ENCODE peak calls at places on chromosomes 4 and X, in eight cellular contexts. Y, F, E, N, I, H, R and X are unnamed samples.

GRCh38 chrX:37871626-37872302 is 24.4 kb upstream of the DYNLT3 start:
- DNase-seq in Y (no peak), F (peak; percentile 13), E (peak; percentile 70), N (no peak), I (no peak), H (peak; percentile 11), R (no peak), X (no peak)

GRCh38 chr4:146442801-146443200 is 78.9 kb downstream of the SLC10A7 start:
- DNase-seq in Y (no peak), F (no peak), E (peak; percentile 31), N (no peak), I (no peak), H (no peak), R (no peak), X (no peak)

GRCh38 chrX:151552721-151553120 is 10.8 kb upstream of the PASD1 start:
- DNase-seq in Y (no peak), F (no peak), E (no peak), N (no peak), I (no peak), H (no peak), R (no peak), X (no peak)

GRCh38 chrX:151789179-151789800 is 54.7 kb downstream of the CNGA2 start:
- DNase-seq in Y (no peak), F (peak; percentile 9), E (peak; percentile 78), N (no peak), I (peak; percentile 25), H (peak; percentile 40), R (no peak), X (no peak)

GRCh38 chr4:188986271-188986689 is 847.0 kb downstream of the TRIML1 start:
- DNase-seq in Y (peak; percentile 17), F (no peak), E (no peak), N (no peak), I (no peak), H (no peak), R (no peak), X (peak; percentile 36)

GRCh38 chr4:16733509-16733908 is 164.9 kb downstream of the LDB2 start:
- DNase-seq in Y (no peak), F (no peak), E (no peak), N (no peak), I (no peak), H (no peak), R (no peak), X (no peak)

GRCh38 chrX:55160685-55161552 is 59.2 kb upstream of the PAGE5 start:
- DNase-seq in Y (peak; percentile 89), F (peak; percentile 90), E (peak; percentile 91), N (peak; percentile 90), I (peak; percentile 91), H (peak; percentile 89), R (peak; percentile 89), X (peak; percentile 91)

GRCh38 chr4:90007494-90008167 is 113.0 kb downstream of the MMRN1 start:
- DNase-seq in Y (peak; percentile 63), F (no peak), E (no peak), N (no peak), I (no peak), H (no peak), R (no peak), X (no peak)

GRCh38 chr4:7313361-7313811 is 121.0 kb downstream of the SORCS2 start:
- DNase-seq in Y (no peak), F (no peak), E (no peak), N (no peak), I (no peak), H (no peak), R (no peak), X (no peak)

GRCh38 chrX:1152090-1152489 is 60.4 kb downstream of the CRLF2 start:
- DNase-seq in Y (no peak), F (no peak), E (no peak), N (no peak), I (no peak), H (no peak), R (no peak), X (no peak)

GRCh38 chr4:77045490-77045889 is 30.3 kb downstream of the CCNI start:
- DNase-seq in Y (no peak), F (no peak), E (peak; percentile 44), N (no peak), I (no peak), H (no peak), R (no peak), X (no peak)

GRCh38 chrX:22073928-22074327 is 41.8 kb downstream of the PHEX start:
- DNase-seq in Y (no peak), F (no peak), E (no peak), N (no peak), I (no peak), H (no peak), R (no peak), X (no peak)

GRCh38 chr4:39498724-39499014 is 28.6 kb downstream of the UGDH start:
- DNase-seq in Y (no peak), F (no peak), E (no peak), N (no peak), I (no peak), H (no peak), R (no peak), X (no peak)

GRCh38 chr4:145347684-145348083 is 134.0 kb upstream of the SMAD1 start:
- DNase-seq in Y (no peak), F (no peak), E (peak; percentile 6), N (no peak), I (no peak), H (no peak), R (no peak), X (no peak)

GRCh38 chr4:66649236-66649635 is 896.1 kb downstream of the CENPC start:
- DNase-seq in Y (no peak), F (no peak), E (no peak), N (no peak), I (no peak), H (no peak), R (no peak), X (no peak)

GRCh38 chrX:34382416-34382815 is 250.3 kb upstream of the FAM47A start:
- DNase-seq in Y (no peak), F (no peak), E (peak; percentile 79), N (no peak), I (no peak), H (no peak), R (no peak), X (no peak)

GRCh38 chr4:87317527-87317926 is 5.2 kb downstream of the HSD17B13 start:
- DNase-seq in Y (no peak), F (no peak), E (peak; percentile 28), N (no peak), I (no peak), H (no peak), R (no peak), X (no peak)

GRCh38 chr4:122814426-122814825 is 12.2 kb upstream of the FGF2 start:
- DNase-seq in Y (no peak), F (no peak), E (no peak), N (no peak), I (no peak), H (no peak), R (no peak), X (no peak)

GRCh38 chr4:81084029-81084428 is 53.5 kb downstream of the BMP3 start:
- DNase-seq in Y (peak; percentile 19), F (no peak), E (peak; percentile 48), N (no peak), I (no peak), H (no peak), R (no peak), X (no peak)

GRCh38 chrX:69543572-69543971 is 39.4 kb downstream of the NALF2 start:
- DNase-seq in Y (no peak), F (no peak), E (no peak), N (no peak), I (no peak), H (no peak), R (no peak), X (no peak)

GRCh38 chr4:105710012-105710600 is 1.5 kb downstream of the GSTCD start:
- DNase-seq in Y (no peak), F (no peak), E (no peak), N (no peak), I (no peak), H (no peak), R (no peak), X (no peak)

GRCh38 chr4:15077969-15078368 is 75.7 kb downstream of the CPEB2 start:
- DNase-seq in Y (no peak), F (no peak), E (peak; percentile 45), N (no peak), I (no peak), H (no peak), R (no peak), X (no peak)

GRCh38 chr4:86359944-86360478 is at the start of gene MAPK10:
- DNase-seq in Y (peak; percentile 86), F (peak; percentile 67), E (peak; percentile 94), N (peak; percentile 12), I (peak; percentile 31), H (peak; percentile 51), R (no peak), X (no peak)

GRCh38 chr4:8709729-8710360 is 117.3 kb downstream of the CPZ start:
- DNase-seq in Y (no peak), F (no peak), E (no peak), N (no peak), I (no peak), H (peak; percentile 3), R (no peak), X (no peak)

GRCh38 chr4:184616633-184617471 is 32.4 kb downstream of the CASP3 start:
- DNase-seq in Y (no peak), F (no peak), E (no peak), N (no peak), I (no peak), H (no peak), R (no peak), X (no peak)

GRCh38 chr4:151555151-151555945 is 146.4 kb downstream of the FHIP1A start:
- DNase-seq in Y (no peak), F (no peak), E (no peak), N (no peak), I (no peak), H (no peak), R (no peak), X (no peak)